ENCODE peak calls at places on chromosomes 7 and 10, in seven cellular contexts. R is foreskin melanocyte; B is fibroblast of mammary gland; W is activated gamma-delta T cell treated with anti-CD3 and anti-CD28 coated beads, Interleukin-2, amount 50 U/mL, for 16 hours; M is neural crest cell; Z is stimulated activated CD4-positive, alpha-beta T cell treated with anti-CD3 and anti-CD28 coated beads, TNF-alpha, amount 100 ng/mL, for 1 hour; H is prostate gland. P is an unnamed sample.

GRCh38 chr7:613442-614140 is 93.9 kb upstream of the PDGFA start:
- DNase-seq in H (peak; percentile 60), B (no peak), W (no peak), Z (no peak), M (no peak), R (no peak), P (no peak)

GRCh38 chr7:76257973-76258372 is 44.5 kb upstream of the HSPB1 start:
- DNase-seq in W (no peak), B (no peak), R (no peak), M (no peak), Z (no peak), H (no peak), P (no peak)

GRCh38 chr7:192035-192649 is at the start of gene FAM20C:
- DNase-seq in B (peak; percentile 82), R (peak; percentile 52), M (peak; percentile 53), Z (no peak), H (peak; percentile 82), W (no peak), P (peak; percentile 87)

GRCh38 chr10:46226900-46227558 is 59.8 kb upstream of the ANTXRL start:
- DNase-seq in B (no peak), Z (no peak), R (no peak), W (no peak), H (peak; percentile 2), M (no peak), P (no peak)

GRCh38 chr7:44606341-44607140 is at the start of gene OGDH:
- DNase-seq in H (peak; percentile 98), B (peak; percentile 98), R (peak; percentile 95), M (peak; percentile 99), Z (peak; percentile 97), W (peak; percentile 98), P (peak; percentile 99)

GRCh38 chr7:28479507-28479947 is 67.2 kb downstream of the CREB5 start:
- DNase-seq in H (no peak), W (no peak), R (no peak), Z (no peak), B (no peak), M (no peak), P (no peak)

GRCh38 chr10:19518632-19519031 is 297.6 kb upstream of the PLXDC2 start:
- DNase-seq in M (no peak), H (no peak), B (peak; percentile 11), Z (no peak), W (no peak), R (no peak), P (no peak)

GRCh38 chr10:103720328-103720963 is 134.9 kb downstream of the SH3PXD2A start:
- DNase-seq in Z (no peak), W (no peak), M (no peak), B (no peak), R (no peak), H (no peak), P (no peak)

GRCh38 chr10:101284171-101285092 is 55.2 kb upstream of the LBX1 start:
- DNase-seq in B (no peak), R (no peak), W (no peak), M (no peak), Z (no peak), H (no peak), P (no peak)

GRCh38 chr7:43868681-43869017 is 668 bp downstream of the MRPS24 start:
- DNase-seq in Z (no peak), R (no peak), W (no peak), H (no peak), B (no peak), M (no peak), P (no peak)

GRCh38 chr10:101226888-101227736 is 2.2 kb downstream of the LBX1 start:
- DNase-seq in W (no peak), B (no peak), M (no peak), R (no peak), H (no peak), Z (no peak), P (no peak)

GRCh38 chr7:36408589-36408988 is 18.9 kb downstream of the ANLN start:
- DNase-seq in H (no peak), R (peak; percentile 64), Z (no peak), W (no peak), B (peak; percentile 23), M (no peak), P (no peak)

P was measured in body of pancreas.